ENCODE peak calls at places on chromosomes 4 and X, in six cellular contexts. N is mucosa of descending colon, I is body of pancreas, X is hepatocyte, S is GM23248, G is adrenal gland. V is an unnamed sample. For H3K4me1, the result is how much of the 10 kb centered on the place peaks cover.

GRCh38 chr4:139767168-139767567 is 101.5 kb downstream of the MGST2 start:
- DNase-seq in N (no peak), I (no peak), X (no peak), S (peak), G (no peak), V (no peak)

GRCh38 chr4:6641164-6641970 is 882 bp downstream of the MRFAP1 start:
- DNase-seq in N (peak), S (peak), G (peak), I (peak), X (peak), V (peak)

GRCh38 chr4:147334478-147334877 is 146.4 kb upstream of the EDNRA start:
- DNase-seq in X (peak), I (no peak), S (peak), N (no peak), G (no peak), V (no peak)

GRCh38 chr4:157220026-157220881 is at the start of gene GRIA2:
- DNase-seq in I (peak), N (no peak), S (peak), G (peak), X (peak), V (no peak)

GRCh38 chr4:120481711-120482110 is 415.1 kb upstream of the MAD2L1 start:
- DNase-seq in I (no peak), N (no peak), G (no peak), S (peak), X (no peak), V (no peak)

GRCh38 chrX:133859860-133860259 is 125.5 kb downstream of the GPC3 start:
- DNase-seq in S (peak), I (no peak), X (no peak), G (no peak), N (no peak), V (no peak)

GRCh38 chr4:108716340-108716739 is 46.5 kb downstream of the ETNPPL start:
- DNase-seq in G (no peak), S (no peak), I (no peak), N (no peak), X (no peak), V (no peak)

GRCh38 chr4:103244251-103244650 is 46.1 kb upstream of the CENPE start:
- DNase-seq in N (no peak), S (peak), I (no peak), X (no peak), G (no peak), V (no peak)

GRCh38 chr4:8742546-8742945 is 129.1 kb downstream of the HMX1 start:
- DNase-seq in S (no peak), N (no peak), G (no peak), X (no peak), I (no peak), V (no peak)

GRCh38 chr4:173138636-173139035 is 30.0 kb upstream of the GALNT7 start:
- DNase-seq in I (no peak), S (no peak), G (no peak), X (no peak), N (no peak), V (no peak)

GRCh38 chrX:151935358-151935757 is 22.7 kb downstream of the MAGEA4 start:
- DNase-seq in I (no peak), S (no peak), G (no peak), X (no peak), N (no peak), V (no peak)

GRCh38 chr4:107835409-107835808 is 10.7 kb downstream of the SGMS2 start:
- DNase-seq in S (peak), G (no peak), N (no peak), X (no peak), I (no peak), V (no peak)

GRCh38 chr4:182062458-182062857 is 180.7 kb upstream of the TENM3 start:
- DNase-seq in I (no peak), X (no peak), G (no peak), S (no peak), N (no peak), V (no peak)

GRCh38 chrX:46262299-46262698 is 282.9 kb downstream of the ZNF674 start:
- DNase-seq in X (no peak), S (no peak), N (no peak), G (no peak), I (no peak), V (no peak)

GRCh38 chrX:46260502-46260901 is 284.7 kb downstream of the ZNF674 start:
- DNase-seq in S (no peak), G (no peak), N (no peak), I (no peak), X (no peak), V (no peak)

GRCh38 chrX:46268429-46268828 is 276.8 kb downstream of the ZNF674 start:
- DNase-seq in X (peak), G (no peak), S (peak), N (no peak), I (peak), V (no peak)

GRCh38 chrX:46258356-46258755 is 286.9 kb downstream of the ZNF674 start:
- DNase-seq in I (no peak), X (no peak), N (no peak), G (no peak), S (no peak), V (no peak)

DNA sequence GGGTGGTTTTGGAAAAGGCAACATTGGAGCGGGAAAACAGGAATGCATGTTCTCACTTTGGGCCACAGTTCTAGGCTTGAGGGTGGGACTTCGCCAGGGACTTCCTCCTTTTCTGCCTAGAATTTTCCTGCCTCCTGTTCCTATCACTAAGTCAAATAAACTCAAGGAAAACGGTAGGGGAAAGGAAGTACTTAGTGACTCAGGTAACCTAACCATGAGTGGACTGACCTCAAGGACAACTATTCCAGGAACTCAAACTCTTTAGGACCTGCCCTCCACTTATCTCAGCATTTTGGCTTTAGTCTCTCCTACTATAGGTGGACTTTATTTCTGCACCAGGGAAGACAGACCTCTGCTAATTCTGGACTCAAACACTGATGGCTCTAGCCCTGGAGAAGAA is 281.7 kb downstream of the ZNF674 start:
- DNase-seq in X (no peak), S (no peak), I (no peak), G (no peak), N (no peak), V (no peak)
- H3K4me1 ChIP-seq in X (under half), S (under half), I (under half), G (under half), N (under half), V (under half)

GRCh38 chr4:92455329-92455839 is 151.6 kb downstream of the GRID2 start:
- DNase-seq in G (no peak), X (no peak), I (no peak), S (no peak), N (no peak), V (no peak)
- H3K4me3 ChIP-seq in G (no peak), X (no peak), I (no peak), S (no peak), N (no peak), V (no peak)

GRCh38 chr4:123406862-123407261 is 10.3 kb downstream of the SPRY1 start:
- DNase-seq in N (no peak), X (no peak), S (no peak), I (no peak), G (no peak), V (no peak)

GRCh38 chr4:123405212-123405856 is 8.7 kb downstream of the SPRY1 start:
- DNase-seq in X (no peak), I (no peak), S (no peak), N (no peak), G (no peak), V (no peak)

GRCh38 chr4:123411514-123411913 is 14.9 kb downstream of the SPRY1 start:
- DNase-seq in I (no peak), N (no peak), S (no peak), G (no peak), X (no peak), V (no peak)

GRCh38 chr4:123409301-123409700 is 12.7 kb downstream of the SPRY1 start:
- DNase-seq in N (no peak), S (no peak), G (no peak), X (no peak), I (no peak), V (no peak)

GRCh38 chr4:123408471-123409084 is 12.0 kb downstream of the SPRY1 start:
- DNase-seq in S (no peak), X (no peak), I (no peak), G (no peak), N (no peak), V (no peak)
- H3K4me1 ChIP-seq in S (under half), X (under half), I (under half), G (under half), N (under half), V (under half)

GRCh38 chrX:154734101-154734781 is 16.6 kb downstream of the GAB3 start:
- DNase-seq in N (no peak), S (peak), G (no peak), X (no peak), I (no peak), V (no peak)
- H3K4me3 ChIP-seq in N (no peak), S (peak), G (no peak), X (no peak), I (no peak), V (no peak)

GRCh38 chr4:168651864-168652263 is 155.0 kb downstream of the PALLD start:
- DNase-seq in X (no peak), S (no peak), N (no peak), G (no peak), I (no peak), V (no peak)
- H3K4me1 ChIP-seq in X (under half), S (under half), N (under half), G (under half), I (under half), V (under half)

DNA sequence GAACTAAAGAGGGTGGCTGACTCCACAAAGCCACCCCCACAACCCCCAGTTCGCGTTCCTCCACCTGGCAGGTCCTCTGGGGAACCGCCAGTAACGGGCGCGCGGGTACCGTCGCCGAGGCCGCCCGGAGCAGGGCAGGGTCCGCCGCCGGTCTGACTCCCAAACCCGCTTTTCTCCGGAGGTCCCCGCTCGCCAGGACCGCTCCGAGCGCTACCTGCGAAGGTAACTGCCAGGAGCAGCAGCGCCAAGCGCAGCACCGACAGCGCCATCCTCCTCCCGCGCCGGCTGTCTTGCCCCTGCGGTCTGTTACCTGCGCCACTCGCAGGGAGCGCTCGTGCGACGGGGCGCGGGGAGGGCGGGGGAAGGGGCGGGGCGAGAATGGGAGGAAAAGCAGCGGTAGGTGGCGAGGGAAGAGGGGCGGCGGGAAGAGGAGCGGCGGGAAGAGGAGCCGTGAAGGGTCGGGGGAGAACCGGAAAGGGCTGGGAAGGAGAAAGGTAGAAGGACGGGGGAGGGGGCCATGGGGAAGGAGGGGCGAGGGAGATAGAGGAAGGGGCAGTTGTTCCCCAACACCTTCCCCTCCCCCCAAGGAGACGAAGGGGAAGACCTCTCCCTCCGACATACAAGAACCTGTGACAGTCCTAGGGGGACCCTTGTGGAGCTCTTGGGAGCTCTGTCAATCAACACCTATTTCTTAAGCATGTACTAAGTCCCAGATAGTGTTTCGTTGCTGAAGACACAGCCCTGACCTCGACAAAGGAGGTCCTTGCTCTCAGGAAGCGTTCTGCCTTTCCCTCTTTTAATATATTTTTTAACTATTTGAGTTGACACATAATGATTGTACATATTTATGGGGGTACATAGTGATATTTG is at the start of gene SPINK2:
- DNase-seq in X (peak), S (no peak), G (peak), I (peak), N (peak), V (peak)
- H3K4me3 ChIP-seq in X (peak), S (peak), G (no peak), I (no peak), N (no peak), V (peak)

V was measured in colonic mucosa.